ENCODE peak calls at places on chromosomes 12 and 14, in eight cellular contexts. Q is globus pallidus; F is lung; P is naive thymus-derived CD8-positive, alpha-beta T cell; E is KBM-7; O is mesendoderm; W is neural crest cell; D is stimulated activated CD4-positive, alpha-beta T cell treated with anti-CD3 and anti-CD28 coated beads, Interleukin-4, amount 100 ng/mL, for 1 hour. I is an unnamed sample.

GRCh38 chr14:30621954-30622830 is at the start of gene SCFD1:
- DNase-seq in Q (peak; percentile 93), F (peak; percentile 94), P (peak; percentile 94), E (peak; percentile 93), O (peak; percentile 97), W (peak; percentile 87), D (peak; percentile 94), I (peak; percentile 95)

GRCh38 chr14:35197015-35197414 is 74.7 kb downstream of the PRORP start:
- DNase-seq in Q (no peak), F (no peak), P (no peak), E (no peak), O (no peak), W (no peak), D (no peak), I (no peak)

GRCh38 chr12:109222496-109222895 is 86.6 kb downstream of the FOXN4 start:
- DNase-seq in Q (no peak), F (no peak), P (no peak), E (no peak), O (no peak), W (no peak), D (no peak), I (no peak)

GRCh38 chr12:118052324-118053070 is 8.5 kb downstream of the WSB2 start:
- DNase-seq in Q (peak; percentile 60), F (peak; percentile 85), P (no peak), E (no peak), O (peak; percentile 90), W (no peak), D (no peak), I (peak; percentile 64)

GRCh38 chr12:88921890-88922532 is 341.7 kb upstream of the KITLG start:
- DNase-seq in Q (no peak), F (no peak), P (no peak), E (no peak), O (peak; percentile 92), W (no peak), D (no peak), I (no peak)

GRCh38 chr14:74921987-74922751 is 891 bp downstream of the RPS6KL1 start:
- DNase-seq in Q (no peak), F (no peak), P (no peak), E (no peak), O (no peak), W (no peak), D (no peak), I (no peak)

GRCh38 chr12:43292699-43293098 is 259.3 kb downstream of the ADAMTS20 start:
- DNase-seq in Q (no peak), F (no peak), P (no peak), E (no peak), O (no peak), W (no peak), D (no peak), I (no peak)

GRCh38 chr12:102740157-102741032 is 176.6 kb downstream of the PAH start:
- DNase-seq in Q (peak; percentile 13), F (no peak), P (no peak), E (peak; percentile 9), O (peak; percentile 17), W (no peak), D (no peak), I (peak; percentile 4)

GRCh38 chr12:34336619-34337465 is 314.5 kb downstream of the ALG10 start:
- DNase-seq in Q (no peak), F (no peak), P (no peak), E (no peak), O (no peak), W (no peak), D (no peak), I (no peak)

GRCh38 chr12:32737715-32738114 is 18.0 kb downstream of the YARS2 start:
- DNase-seq in Q (no peak), F (no peak), P (no peak), E (no peak), O (no peak), W (no peak), D (no peak), I (no peak)